ENCODE peak calls at places on chromosomes 5 and 9, in ten cellular contexts. One of them, this sample, is unnamed.

GRCh38 chr9:72871685-72872084 is 81.2 kb downstream of the ALDH1A1 start:
- DNase-seq in lower lobe of right lung: no peak
- DNase-seq in cardiac fibroblast: peak
- DNase-seq in coronary artery: no peak
- DNase-seq in tibial artery: no peak
- DNase-seq in fibroblast of lung: no peak
- DNase-seq in HFF-Myc: no peak
- DNase-seq in BJ: no peak
- DNase-seq in foreskin fibroblast: no peak
- DNase-seq in SK-N-SH: no peak
- DNase-seq in this sample: no peak

GRCh38 chr5:15506146-15506545 is 6.2 kb downstream of the FBXL7 start:
- DNase-seq in lower lobe of right lung: no peak
- DNase-seq in foreskin fibroblast: no peak
- DNase-seq in tibial artery: no peak
- DNase-seq in fibroblast of lung: no peak
- DNase-seq in coronary artery: no peak
- DNase-seq in BJ: no peak
- DNase-seq in SK-N-SH: no peak
- DNase-seq in cardiac fibroblast: no peak
- DNase-seq in HFF-Myc: no peak
- DNase-seq in this sample: no peak

GRCh38 chr5:56818409-56819026 is 3.2 kb downstream of the MAP3K1 start:
- DNase-seq in foreskin fibroblast: no peak
- DNase-seq in cardiac fibroblast: peak
- DNase-seq in BJ: no peak
- DNase-seq in SK-N-SH: no peak
- DNase-seq in lower lobe of right lung: no peak
- DNase-seq in HFF-Myc: no peak
- DNase-seq in coronary artery: no peak
- DNase-seq in tibial artery: no peak
- DNase-seq in fibroblast of lung: peak
- DNase-seq in this sample: no peak

GRCh38 chr9:122297512-122297911 is 32.8 kb downstream of the MRRF start:
- DNase-seq in SK-N-SH: no peak
- DNase-seq in fibroblast of lung: no peak
- DNase-seq in cardiac fibroblast: no peak
- DNase-seq in coronary artery: no peak
- DNase-seq in BJ: no peak
- DNase-seq in HFF-Myc: no peak
- DNase-seq in foreskin fibroblast: no peak
- DNase-seq in tibial artery: no peak
- DNase-seq in lower lobe of right lung: no peak
- DNase-seq in this sample: no peak

GRCh38 chr5:159777049-159777448 is 139.2 kb upstream of the ADRA1B start:
- DNase-seq in SK-N-SH: no peak
- DNase-seq in BJ: no peak
- DNase-seq in tibial artery: no peak
- DNase-seq in HFF-Myc: no peak
- DNase-seq in coronary artery: no peak
- DNase-seq in cardiac fibroblast: no peak
- DNase-seq in lower lobe of right lung: no peak
- DNase-seq in foreskin fibroblast: no peak
- DNase-seq in fibroblast of lung: no peak
- DNase-seq in this sample: no peak

GRCh38 chr9:92327283-92327850 is 1.6 kb downstream of the CENPP start:
- DNase-seq in foreskin fibroblast: no peak
- DNase-seq in BJ: no peak
- DNase-seq in cardiac fibroblast: no peak
- DNase-seq in HFF-Myc: no peak
- DNase-seq in coronary artery: no peak
- DNase-seq in SK-N-SH: no peak
- DNase-seq in fibroblast of lung: no peak
- DNase-seq in tibial artery: no peak
- DNase-seq in lower lobe of right lung: no peak
- DNase-seq in this sample: no peak

GRCh38 chr5:14744296-14745187 is 80.0 kb downstream of the OTULIN start:
- DNase-seq in lower lobe of right lung: no peak
- DNase-seq in fibroblast of lung: no peak
- DNase-seq in foreskin fibroblast: no peak
- DNase-seq in BJ: no peak
- DNase-seq in SK-N-SH: no peak
- DNase-seq in coronary artery: no peak
- DNase-seq in HFF-Myc: no peak
- DNase-seq in tibial artery: no peak
- DNase-seq in cardiac fibroblast: no peak
- DNase-seq in this sample: no peak

GRCh38 chr5:14914603-14915277 is 43.2 kb upstream of the ANKH start:
- DNase-seq in SK-N-SH: no peak
- DNase-seq in foreskin fibroblast: peak
- DNase-seq in lower lobe of right lung: no peak
- DNase-seq in HFF-Myc: no peak
- DNase-seq in tibial artery: no peak
- DNase-seq in coronary artery: no peak
- DNase-seq in fibroblast of lung: peak
- DNase-seq in BJ: no peak
- DNase-seq in cardiac fibroblast: peak
- DNase-seq in this sample: no peak

GRCh38 chr9:97984188-97985057 is 1.3 kb downstream of the ANP32B start:
- DNase-seq in fibroblast of lung: peak
- DNase-seq in lower lobe of right lung: peak
- DNase-seq in HFF-Myc: no peak
- DNase-seq in foreskin fibroblast: peak
- DNase-seq in tibial artery: peak
- DNase-seq in BJ: no peak
- DNase-seq in SK-N-SH: peak
- DNase-seq in coronary artery: peak
- DNase-seq in cardiac fibroblast: peak
- DNase-seq in this sample: no peak

GRCh38 chr5:65815156-65815555 is 93.2 kb downstream of the NLN start:
- DNase-seq in lower lobe of right lung: no peak
- DNase-seq in BJ: no peak
- DNase-seq in HFF-Myc: no peak
- DNase-seq in SK-N-SH: no peak
- DNase-seq in foreskin fibroblast: no peak
- DNase-seq in coronary artery: no peak
- DNase-seq in fibroblast of lung: no peak
- DNase-seq in cardiac fibroblast: peak
- DNase-seq in tibial artery: no peak
- DNase-seq in this sample: no peak

GRCh38 chr5:15957124-15957523 is 222.5 kb downstream of the MARCHF11 start:
- DNase-seq in cardiac fibroblast: no peak
- DNase-seq in tibial artery: no peak
- DNase-seq in BJ: no peak
- DNase-seq in foreskin fibroblast: no peak
- DNase-seq in coronary artery: no peak
- DNase-seq in fibroblast of lung: no peak
- DNase-seq in HFF-Myc: no peak
- DNase-seq in SK-N-SH: no peak
- DNase-seq in lower lobe of right lung: no peak
- DNase-seq in this sample: no peak

GRCh38 chr5:34586117-34586885 is 69.8 kb upstream of the RAI14 start:
- DNase-seq in coronary artery: no peak
- DNase-seq in BJ: no peak
- DNase-seq in SK-N-SH: no peak
- DNase-seq in cardiac fibroblast: peak
- DNase-seq in foreskin fibroblast: peak
- DNase-seq in lower lobe of right lung: no peak
- DNase-seq in fibroblast of lung: peak
- DNase-seq in HFF-Myc: no peak
- DNase-seq in tibial artery: no peak
- DNase-seq in this sample: peak

GRCh38 chr5:111237470-111237869 is 13.3 kb downstream of the CAMK4 start:
- DNase-seq in fibroblast of lung: peak
- DNase-seq in coronary artery: no peak
- DNase-seq in lower lobe of right lung: no peak
- DNase-seq in HFF-Myc: no peak
- DNase-seq in tibial artery: no peak
- DNase-seq in BJ: no peak
- DNase-seq in SK-N-SH: no peak
- DNase-seq in cardiac fibroblast: peak
- DNase-seq in foreskin fibroblast: no peak
- DNase-seq in this sample: no peak

GRCh38 chr9:125484632-125485282 is 222.3 kb downstream of the MAPKAP1 start:
- DNase-seq in foreskin fibroblast: peak
- DNase-seq in tibial artery: no peak
- DNase-seq in fibroblast of lung: peak
- DNase-seq in BJ: peak
- DNase-seq in HFF-Myc: no peak
- DNase-seq in cardiac fibroblast: peak
- DNase-seq in lower lobe of right lung: no peak
- DNase-seq in coronary artery: no peak
- DNase-seq in SK-N-SH: no peak
- DNase-seq in this sample: peak

GRCh38 chr5:115584501-115584900 is 17.8 kb downstream of the TICAM2 start:
- DNase-seq in cardiac fibroblast: no peak
- DNase-seq in BJ: no peak
- DNase-seq in HFF-Myc: no peak
- DNase-seq in SK-N-SH: no peak
- DNase-seq in coronary artery: no peak
- DNase-seq in foreskin fibroblast: no peak
- DNase-seq in tibial artery: no peak
- DNase-seq in lower lobe of right lung: no peak
- DNase-seq in fibroblast of lung: no peak
- DNase-seq in this sample: no peak

GRCh38 chr9:27726244-27727141 is 153.2 kb upstream of the C9orf72 start:
- DNase-seq in cardiac fibroblast: peak
- DNase-seq in tibial artery: no peak
- DNase-seq in SK-N-SH: peak
- DNase-seq in foreskin fibroblast: no peak
- DNase-seq in HFF-Myc: peak
- DNase-seq in coronary artery: no peak
- DNase-seq in fibroblast of lung: peak
- DNase-seq in BJ: no peak
- DNase-seq in lower lobe of right lung: no peak
- DNase-seq in this sample: peak
- TF ChIP-seq CTCF in cardiac fibroblast: peak
- TF ChIP-seq CTCF in tibial artery: peak
- TF ChIP-seq CTCF in SK-N-SH: peak
- TF ChIP-seq CTCF in foreskin fibroblast: peak
- TF ChIP-seq CTCF in HFF-Myc: peak
- TF ChIP-seq CTCF in coronary artery: peak
- TF ChIP-seq CTCF in fibroblast of lung: peak
- TF ChIP-seq CTCF in BJ: peak
- TF ChIP-seq CTCF in lower lobe of right lung: peak
- TF ChIP-seq CTCF in this sample: peak

GRCh38 chr5:150340614-150341265 is 16.8 kb upstream of the TCOF1 start:
- DNase-seq in SK-N-SH: no peak
- DNase-seq in fibroblast of lung: no peak
- DNase-seq in foreskin fibroblast: no peak
- DNase-seq in tibial artery: no peak
- DNase-seq in BJ: no peak
- DNase-seq in coronary artery: no peak
- DNase-seq in HFF-Myc: no peak
- DNase-seq in cardiac fibroblast: no peak
- DNase-seq in lower lobe of right lung: no peak
- DNase-seq in this sample: no peak

GRCh38 chr5:150335778-150336177 is 21.7 kb upstream of the TCOF1 start:
- DNase-seq in cardiac fibroblast: no peak
- DNase-seq in BJ: no peak
- DNase-seq in tibial artery: no peak
- DNase-seq in foreskin fibroblast: no peak
- DNase-seq in coronary artery: no peak
- DNase-seq in fibroblast of lung: no peak
- DNase-seq in HFF-Myc: no peak
- DNase-seq in SK-N-SH: no peak
- DNase-seq in lower lobe of right lung: no peak
- DNase-seq in this sample: no peak

GRCh38 chr5:150339165-150339564 is 18.3 kb upstream of the TCOF1 start:
- DNase-seq in SK-N-SH: no peak
- DNase-seq in lower lobe of right lung: no peak
- DNase-seq in foreskin fibroblast: no peak
- DNase-seq in fibroblast of lung: no peak
- DNase-seq in cardiac fibroblast: no peak
- DNase-seq in HFF-Myc: no peak
- DNase-seq in tibial artery: no peak
- DNase-seq in BJ: no peak
- DNase-seq in coronary artery: no peak
- DNase-seq in this sample: no peak

GRCh38 chr5:150339841-150340240 is 17.7 kb upstream of the TCOF1 start:
- DNase-seq in SK-N-SH: no peak
- DNase-seq in foreskin fibroblast: no peak
- DNase-seq in tibial artery: no peak
- DNase-seq in HFF-Myc: no peak
- DNase-seq in coronary artery: no peak
- DNase-seq in lower lobe of right lung: no peak
- DNase-seq in cardiac fibroblast: no peak
- DNase-seq in fibroblast of lung: no peak
- DNase-seq in BJ: no peak
- DNase-seq in this sample: no peak

DNA sequence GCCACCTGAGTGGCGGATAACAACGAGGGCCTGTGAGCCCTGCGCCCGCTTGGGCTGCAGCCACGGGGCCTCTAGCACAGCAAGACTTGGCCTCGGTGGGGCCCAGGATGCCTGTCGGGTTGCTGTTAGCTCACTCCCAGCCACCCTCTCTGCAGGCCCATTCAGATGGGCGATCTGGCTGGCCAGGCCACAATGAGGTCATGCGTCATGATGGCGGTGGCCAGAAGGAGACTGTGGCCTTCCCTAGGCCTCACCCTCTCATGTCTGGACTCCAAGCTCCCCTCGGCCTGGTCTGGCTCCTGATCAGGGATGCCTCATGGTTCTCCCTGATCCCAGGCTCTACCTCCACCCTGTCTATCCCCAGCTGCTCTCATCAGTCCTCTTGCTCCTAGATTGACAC is 19.0 kb upstream of the TCOF1 start:
- DNase-seq in tibial artery: no peak
- DNase-seq in coronary artery: no peak
- DNase-seq in cardiac fibroblast: no peak
- DNase-seq in foreskin fibroblast: no peak
- DNase-seq in SK-N-SH: no peak
- DNase-seq in BJ: no peak
- DNase-seq in lower lobe of right lung: no peak
- DNase-seq in fibroblast of lung: no peak
- DNase-seq in HFF-Myc: no peak
- DNase-seq in this sample: no peak
- H3K4me3 ChIP-seq in tibial artery: no peak
- H3K4me3 ChIP-seq in coronary artery: no peak
- H3K4me3 ChIP-seq in cardiac fibroblast: no peak
- H3K4me3 ChIP-seq in foreskin fibroblast: no peak
- H3K4me3 ChIP-seq in SK-N-SH: no peak
- H3K4me3 ChIP-seq in BJ: no peak
- H3K4me3 ChIP-seq in lower lobe of right lung: no peak
- H3K4me3 ChIP-seq in fibroblast of lung: no peak
- H3K4me3 ChIP-seq in HFF-Myc: no peak
- H3K4me3 ChIP-seq in this sample: no peak

GRCh38 chr9:88041447-88041846 is 67.1 kb upstream of the CDK20 start:
- DNase-seq in BJ: no peak
- DNase-seq in HFF-Myc: no peak
- DNase-seq in SK-N-SH: peak
- DNase-seq in foreskin fibroblast: peak
- DNase-seq in coronary artery: no peak
- DNase-seq in tibial artery: no peak
- DNase-seq in lower lobe of right lung: no peak
- DNase-seq in fibroblast of lung: peak
- DNase-seq in cardiac fibroblast: peak
- DNase-seq in this sample: no peak
- TF ChIP-seq CTCF in BJ: peak
- TF ChIP-seq CTCF in HFF-Myc: peak
- TF ChIP-seq CTCF in SK-N-SH: peak
- TF ChIP-seq CTCF in foreskin fibroblast: peak
- TF ChIP-seq CTCF in coronary artery: no peak
- TF ChIP-seq CTCF in tibial artery: peak
- TF ChIP-seq CTCF in lower lobe of right lung: peak
- TF ChIP-seq CTCF in fibroblast of lung: peak
- TF ChIP-seq CTCF in cardiac fibroblast: peak
- TF ChIP-seq CTCF in this sample: peak

GRCh38 chr9:133701321-133701980 is 36.7 kb downstream of the SARDH start:
- DNase-seq in BJ: no peak
- DNase-seq in HFF-Myc: no peak
- DNase-seq in lower lobe of right lung: peak
- DNase-seq in foreskin fibroblast: no peak
- DNase-seq in tibial artery: no peak
- DNase-seq in coronary artery: no peak
- DNase-seq in fibroblast of lung: no peak
- DNase-seq in SK-N-SH: no peak
- DNase-seq in cardiac fibroblast: no peak
- DNase-seq in this sample: no peak
- H3K4me3 ChIP-seq in BJ: no peak
- H3K4me3 ChIP-seq in HFF-Myc: no peak
- H3K4me3 ChIP-seq in lower lobe of right lung: no peak
- H3K4me3 ChIP-seq in foreskin fibroblast: no peak
- H3K4me3 ChIP-seq in tibial artery: no peak
- H3K4me3 ChIP-seq in coronary artery: no peak
- H3K4me3 ChIP-seq in fibroblast of lung: no peak
- H3K4me3 ChIP-seq in SK-N-SH: no peak
- H3K4me3 ChIP-seq in cardiac fibroblast: no peak
- H3K4me3 ChIP-seq in this sample: no peak